ENCODE peak calls at places on chromosome 15, in eight cellular contexts. One of them, this sample, is unnamed.

GRCh38 chr15:34773916-34774315 is 19.1 kb upstream of the GJD2 start:
- DNase-seq in GM06990: no peak
- DNase-seq in fibroblast of lung: no peak
- DNase-seq in fibroblast of pulmonary artery: no peak
- DNase-seq in CD4-positive, alpha-beta T cell: no peak
- DNase-seq in AG10803: no peak
- DNase-seq in BE2C: no peak
- DNase-seq in nephron progenitor cell: no peak
- DNase-seq in this sample: no peak

GRCh38 chr15:50876989-50877360 is 31.5 kb upstream of the AP4E1 start:
- DNase-seq in GM06990: peak; percentile 30
- DNase-seq in fibroblast of lung: peak; percentile 95
- DNase-seq in fibroblast of pulmonary artery: peak; percentile 95
- DNase-seq in CD4-positive, alpha-beta T cell: peak; percentile 50
- DNase-seq in AG10803: peak; percentile 97
- DNase-seq in BE2C: peak; percentile 74
- DNase-seq in nephron progenitor cell: peak; percentile 79
- DNase-seq in this sample: peak; percentile 83

GRCh38 chr15:98899266-98900021 is 108.1 kb downstream of the PGPEP1L start:
- DNase-seq in GM06990: no peak
- DNase-seq in fibroblast of lung: peak; percentile 97
- DNase-seq in fibroblast of pulmonary artery: peak; percentile 40
- DNase-seq in CD4-positive, alpha-beta T cell: no peak
- DNase-seq in AG10803: no peak
- DNase-seq in BE2C: peak; percentile 32
- DNase-seq in nephron progenitor cell: no peak
- DNase-seq in this sample: no peak

GRCh38 chr15:60062826-60063225 is 58.7 kb downstream of the FOXB1 start:
- DNase-seq in GM06990: no peak
- DNase-seq in fibroblast of lung: peak; percentile 55
- DNase-seq in fibroblast of pulmonary artery: peak; percentile 46
- DNase-seq in CD4-positive, alpha-beta T cell: no peak
- DNase-seq in AG10803: peak; percentile 40
- DNase-seq in BE2C: no peak
- DNase-seq in nephron progenitor cell: no peak
- DNase-seq in this sample: no peak

GRCh38 chr15:49898097-49898496 is 220.9 kb downstream of the ATP8B4 start:
- DNase-seq in GM06990: no peak
- DNase-seq in fibroblast of lung: no peak
- DNase-seq in fibroblast of pulmonary artery: no peak
- DNase-seq in CD4-positive, alpha-beta T cell: no peak
- DNase-seq in AG10803: no peak
- DNase-seq in BE2C: no peak
- DNase-seq in nephron progenitor cell: no peak
- DNase-seq in this sample: no peak

GRCh38 chr15:31471731-31472430 is 145.2 kb downstream of the KLF13 start:
- DNase-seq in GM06990: no peak
- DNase-seq in fibroblast of lung: peak; percentile 97
- DNase-seq in fibroblast of pulmonary artery: peak; percentile 89
- DNase-seq in CD4-positive, alpha-beta T cell: no peak
- DNase-seq in AG10803: peak; percentile 94
- DNase-seq in BE2C: no peak
- DNase-seq in nephron progenitor cell: no peak
- DNase-seq in this sample: no peak

GRCh38 chr15:51302480-51302879 is 35.9 kb downstream of the CYP19A1 start:
- DNase-seq in GM06990: no peak
- DNase-seq in fibroblast of lung: no peak
- DNase-seq in fibroblast of pulmonary artery: no peak
- DNase-seq in CD4-positive, alpha-beta T cell: no peak
- DNase-seq in AG10803: no peak
- DNase-seq in BE2C: no peak
- DNase-seq in nephron progenitor cell: no peak
- DNase-seq in this sample: no peak

GRCh38 chr15:51907136-51907862 is 64.3 kb downstream of the LEO1 start:
- DNase-seq in GM06990: no peak
- DNase-seq in fibroblast of lung: peak; percentile 42
- DNase-seq in fibroblast of pulmonary artery: no peak
- DNase-seq in CD4-positive, alpha-beta T cell: no peak
- DNase-seq in AG10803: no peak
- DNase-seq in BE2C: no peak
- DNase-seq in nephron progenitor cell: no peak
- DNase-seq in this sample: no peak

GRCh38 chr15:23897576-23897975 is 210.5 kb upstream of the NDN start:
- DNase-seq in GM06990: no peak
- DNase-seq in fibroblast of lung: no peak
- DNase-seq in fibroblast of pulmonary artery: no peak
- DNase-seq in CD4-positive, alpha-beta T cell: no peak
- DNase-seq in AG10803: no peak
- DNase-seq in BE2C: no peak
- DNase-seq in nephron progenitor cell: no peak
- DNase-seq in this sample: no peak

DNA sequence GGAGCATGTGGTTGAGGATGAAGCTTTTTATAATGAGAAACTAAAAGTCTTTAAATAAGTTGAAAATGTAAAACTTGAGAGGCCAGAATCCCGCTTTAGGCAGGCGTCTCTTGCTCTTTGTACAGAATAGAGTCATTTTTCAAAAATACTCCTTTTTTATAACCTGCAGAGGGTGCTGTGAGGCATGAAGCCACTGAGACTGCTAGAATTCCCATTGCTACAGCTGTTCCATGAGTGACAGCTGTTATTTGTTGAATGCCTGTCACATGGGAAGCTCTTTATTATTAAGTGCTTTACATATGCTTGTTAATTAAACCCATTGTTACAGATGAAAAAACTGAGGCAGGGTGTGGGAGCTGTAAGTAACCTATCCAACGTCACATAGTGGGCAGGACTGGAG is 18.5 kb downstream of the MINAR1 start:
- DNase-seq in GM06990: no peak
- DNase-seq in fibroblast of lung: no peak
- DNase-seq in fibroblast of pulmonary artery: no peak
- DNase-seq in CD4-positive, alpha-beta T cell: no peak
- DNase-seq in AG10803: no peak
- DNase-seq in BE2C: no peak
- DNase-seq in nephron progenitor cell: no peak
- DNase-seq in this sample: no peak
- TF ChIP-seq CTCF in GM06990: no peak
- TF ChIP-seq CTCF in fibroblast of lung: no peak
- TF ChIP-seq CTCF in fibroblast of pulmonary artery: peak; percentile 22
- TF ChIP-seq CTCF in CD4-positive, alpha-beta T cell: no peak
- TF ChIP-seq CTCF in AG10803: peak; percentile 42
- TF ChIP-seq CTCF in BE2C: peak; percentile 42
- TF ChIP-seq CTCF in nephron progenitor cell: no peak
- TF ChIP-seq CTCF in this sample: peak; percentile 21

GRCh38 chr15:39320355-39320754 is 260.5 kb upstream of the THBS1 start:
- DNase-seq in GM06990: no peak
- DNase-seq in fibroblast of lung: peak; percentile 38
- DNase-seq in fibroblast of pulmonary artery: no peak
- DNase-seq in CD4-positive, alpha-beta T cell: no peak
- DNase-seq in AG10803: no peak
- DNase-seq in BE2C: no peak
- DNase-seq in nephron progenitor cell: no peak
- DNase-seq in this sample: no peak
- TF ChIP-seq CTCF in GM06990: no peak
- TF ChIP-seq CTCF in fibroblast of lung: no peak
- TF ChIP-seq CTCF in fibroblast of pulmonary artery: no peak
- TF ChIP-seq CTCF in CD4-positive, alpha-beta T cell: no peak
- TF ChIP-seq CTCF in AG10803: no peak
- TF ChIP-seq CTCF in BE2C: no peak
- TF ChIP-seq CTCF in nephron progenitor cell: no peak
- TF ChIP-seq CTCF in this sample: no peak

GRCh38 chr15:74276560-74276959 is 40.4 kb downstream of the CCDC33 start:
- DNase-seq in GM06990: no peak
- DNase-seq in fibroblast of lung: no peak
- DNase-seq in fibroblast of pulmonary artery: no peak
- DNase-seq in CD4-positive, alpha-beta T cell: no peak
- DNase-seq in AG10803: no peak
- DNase-seq in BE2C: no peak
- DNase-seq in nephron progenitor cell: no peak
- DNase-seq in this sample: no peak

GRCh38 chr15:74278269-74278668 is 42.1 kb downstream of the CCDC33 start:
- DNase-seq in GM06990: no peak
- DNase-seq in fibroblast of lung: no peak
- DNase-seq in fibroblast of pulmonary artery: no peak
- DNase-seq in CD4-positive, alpha-beta T cell: no peak
- DNase-seq in AG10803: no peak
- DNase-seq in BE2C: no peak
- DNase-seq in nephron progenitor cell: no peak
- DNase-seq in this sample: no peak

GRCh38 chr15:74274485-74275038 is 38.4 kb downstream of the CCDC33 start:
- DNase-seq in GM06990: no peak
- DNase-seq in fibroblast of lung: no peak
- DNase-seq in fibroblast of pulmonary artery: no peak
- DNase-seq in CD4-positive, alpha-beta T cell: no peak
- DNase-seq in AG10803: no peak
- DNase-seq in BE2C: no peak
- DNase-seq in nephron progenitor cell: no peak
- DNase-seq in this sample: no peak

GRCh38 chr15:74275957-74276356 is 39.8 kb downstream of the CCDC33 start:
- DNase-seq in GM06990: no peak
- DNase-seq in fibroblast of lung: no peak
- DNase-seq in fibroblast of pulmonary artery: no peak
- DNase-seq in CD4-positive, alpha-beta T cell: no peak
- DNase-seq in AG10803: no peak
- DNase-seq in BE2C: peak; percentile 82
- DNase-seq in nephron progenitor cell: no peak
- DNase-seq in this sample: no peak

DNA sequence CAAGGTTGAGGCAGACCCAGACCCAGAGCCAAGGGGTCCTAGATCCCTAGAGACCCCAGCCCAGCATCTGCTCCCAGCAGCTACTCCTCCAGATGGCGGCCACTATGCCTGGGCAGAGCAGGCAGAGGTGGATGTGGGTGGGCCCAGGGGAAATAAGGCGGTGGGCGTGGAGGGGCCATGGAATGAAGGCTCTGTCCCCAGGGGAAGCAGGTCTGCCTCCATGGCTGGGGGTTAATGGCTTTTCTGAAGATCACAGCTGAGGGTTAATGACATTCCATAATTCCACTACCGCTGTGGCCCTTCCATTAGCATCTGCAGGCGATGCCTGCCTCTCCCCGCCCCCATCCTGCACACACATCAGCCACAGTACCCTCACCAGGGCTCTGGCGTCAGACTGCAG is 41.1 kb downstream of the CCDC33 start:
- DNase-seq in GM06990: no peak
- DNase-seq in fibroblast of lung: no peak
- DNase-seq in fibroblast of pulmonary artery: no peak
- DNase-seq in CD4-positive, alpha-beta T cell: no peak
- DNase-seq in AG10803: no peak
- DNase-seq in BE2C: peak; percentile 91
- DNase-seq in nephron progenitor cell: no peak
- DNase-seq in this sample: no peak
- TF ChIP-seq CTCF in GM06990: no peak
- TF ChIP-seq CTCF in fibroblast of lung: no peak
- TF ChIP-seq CTCF in fibroblast of pulmonary artery: no peak
- TF ChIP-seq CTCF in CD4-positive, alpha-beta T cell: no peak
- TF ChIP-seq CTCF in AG10803: no peak
- TF ChIP-seq CTCF in BE2C: no peak
- TF ChIP-seq CTCF in nephron progenitor cell: no peak
- TF ChIP-seq CTCF in this sample: no peak

GRCh38 chr15:53202876-53203275 is 412.7 kb upstream of the ONECUT1 start:
- DNase-seq in GM06990: no peak
- DNase-seq in fibroblast of lung: no peak
- DNase-seq in fibroblast of pulmonary artery: no peak
- DNase-seq in CD4-positive, alpha-beta T cell: no peak
- DNase-seq in AG10803: no peak
- DNase-seq in BE2C: no peak
- DNase-seq in nephron progenitor cell: no peak
- DNase-seq in this sample: no peak

GRCh38 chr15:53196235-53196634 is 406.1 kb upstream of the ONECUT1 start:
- DNase-seq in GM06990: no peak
- DNase-seq in fibroblast of lung: no peak
- DNase-seq in fibroblast of pulmonary artery: no peak
- DNase-seq in CD4-positive, alpha-beta T cell: no peak
- DNase-seq in AG10803: no peak
- DNase-seq in BE2C: no peak
- DNase-seq in nephron progenitor cell: no peak
- DNase-seq in this sample: peak; percentile 6

GRCh38 chr15:53193149-53193548 is 403.0 kb upstream of the ONECUT1 start:
- DNase-seq in GM06990: no peak
- DNase-seq in fibroblast of lung: peak; percentile 6
- DNase-seq in fibroblast of pulmonary artery: peak; percentile 20
- DNase-seq in CD4-positive, alpha-beta T cell: no peak
- DNase-seq in AG10803: no peak
- DNase-seq in BE2C: no peak
- DNase-seq in nephron progenitor cell: peak; percentile 28
- DNase-seq in this sample: peak; percentile 16

DNA sequence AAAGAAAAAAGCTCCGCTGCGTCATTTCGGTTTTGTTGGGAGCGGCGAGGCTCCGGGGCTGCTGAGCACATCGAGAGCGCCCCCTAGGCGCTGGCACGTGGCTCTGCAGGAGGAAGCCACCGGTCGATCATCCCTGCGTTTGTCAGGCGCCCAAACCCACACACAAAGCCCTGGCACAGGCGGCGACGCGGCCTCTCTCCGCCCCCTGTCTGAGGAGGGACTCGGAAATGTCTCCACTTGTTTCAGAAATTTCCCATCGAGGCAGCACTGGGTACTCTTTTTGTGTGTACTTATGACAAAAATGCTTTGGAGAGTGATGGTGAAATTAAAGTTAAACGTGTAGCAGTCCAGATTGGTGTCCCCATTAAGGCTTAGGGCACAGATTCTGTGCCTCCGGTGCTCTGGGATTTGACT is 407.3 kb upstream of the ONECUT1 start:
- DNase-seq in GM06990: peak; percentile 11
- DNase-seq in fibroblast of lung: peak; percentile 32
- DNase-seq in fibroblast of pulmonary artery: peak; percentile 44
- DNase-seq in CD4-positive, alpha-beta T cell: no peak
- DNase-seq in AG10803: peak; percentile 42
- DNase-seq in BE2C: peak; percentile 66
- DNase-seq in nephron progenitor cell: peak; percentile 79
- DNase-seq in this sample: peak; percentile 84
- TF ChIP-seq CTCF in GM06990: peak; percentile 98
- TF ChIP-seq CTCF in fibroblast of lung: peak; percentile 37
- TF ChIP-seq CTCF in fibroblast of pulmonary artery: peak; percentile 59
- TF ChIP-seq CTCF in CD4-positive, alpha-beta T cell: no peak
- TF ChIP-seq CTCF in AG10803: peak; percentile 75
- TF ChIP-seq CTCF in BE2C: peak; percentile 95
- TF ChIP-seq CTCF in nephron progenitor cell: peak; percentile 97
- TF ChIP-seq CTCF in this sample: peak; percentile 95